ENCODE peak calls at places on chromosome 5, in five cellular contexts. One of them, this sample, is unnamed.

GRCh38 chr5:139708877-139709586 is 60.9 kb downstream of the CXXC5 start:
- DNase-seq in adrenal gland: peak; percentile 88
- DNase-seq in mesothelial cell of epicardium: no peak
- DNase-seq in hypothalamus: peak; percentile 54
- DNase-seq in left cardiac atrium: peak; percentile 70
- DNase-seq in this sample: no peak

GRCh38 chr5:146027746-146028145 is 77.6 kb downstream of the PLAC8L1 start:
- DNase-seq in adrenal gland: no peak
- DNase-seq in left cardiac atrium: no peak
- DNase-seq in mesothelial cell of epicardium: no peak
- DNase-seq in hypothalamus: no peak
- DNase-seq in this sample: no peak

GRCh38 chr5:158976035-158976434 is 123.7 kb downstream of the EBF1 start:
- DNase-seq in left cardiac atrium: no peak
- DNase-seq in adrenal gland: no peak
- DNase-seq in hypothalamus: no peak
- DNase-seq in mesothelial cell of epicardium: no peak
- DNase-seq in this sample: no peak

GRCh38 chr5:142716963-142717362 is 31.1 kb upstream of the FGF1 start:
- DNase-seq in hypothalamus: peak; percentile 77
- DNase-seq in left cardiac atrium: peak; percentile 62
- DNase-seq in mesothelial cell of epicardium: no peak
- DNase-seq in adrenal gland: peak; percentile 54
- DNase-seq in this sample: no peak

GRCh38 chr5:157608972-157609565 is 33.5 kb upstream of the ADAM19 start:
- DNase-seq in hypothalamus: no peak
- DNase-seq in left cardiac atrium: no peak
- DNase-seq in mesothelial cell of epicardium: no peak
- DNase-seq in adrenal gland: no peak
- DNase-seq in this sample: no peak

GRCh38 chr5:39623291-39623865 is 198.6 kb upstream of the DAB2 start:
- DNase-seq in hypothalamus: no peak
- DNase-seq in left cardiac atrium: no peak
- DNase-seq in mesothelial cell of epicardium: no peak
- DNase-seq in adrenal gland: no peak
- DNase-seq in this sample: no peak

GRCh38 chr5:151038292-151038745 is 17.9 kb downstream of the GPX3 start:
- DNase-seq in mesothelial cell of epicardium: no peak
- DNase-seq in hypothalamus: no peak
- DNase-seq in left cardiac atrium: no peak
- DNase-seq in adrenal gland: no peak
- DNase-seq in this sample: no peak

GRCh38 chr5:136054133-136054996 is 25.6 kb downstream of the TGFBI start:
- DNase-seq in adrenal gland: no peak
- DNase-seq in hypothalamus: no peak
- DNase-seq in mesothelial cell of epicardium: no peak
- DNase-seq in left cardiac atrium: no peak
- DNase-seq in this sample: no peak

GRCh38 chr5:8943301-8943700 is 602.6 kb downstream of the SEMA5A start:
- DNase-seq in hypothalamus: no peak
- DNase-seq in adrenal gland: no peak
- DNase-seq in left cardiac atrium: no peak
- DNase-seq in mesothelial cell of epicardium: no peak
- DNase-seq in this sample: no peak

GRCh38 chr5:17077447-17078233 is 139.8 kb upstream of the BASP1 start:
- DNase-seq in adrenal gland: no peak
- DNase-seq in mesothelial cell of epicardium: no peak
- DNase-seq in hypothalamus: no peak
- DNase-seq in left cardiac atrium: no peak
- DNase-seq in this sample: no peak

GRCh38 chr5:62593331-62593730 is 14.7 kb downstream of the LRRC70 start:
- DNase-seq in adrenal gland: no peak
- DNase-seq in hypothalamus: no peak
- DNase-seq in left cardiac atrium: no peak
- DNase-seq in mesothelial cell of epicardium: no peak
- DNase-seq in this sample: no peak

GRCh38 chr5:64074533-64074932 is 91.1 kb upstream of the RNF180 start:
- DNase-seq in left cardiac atrium: no peak
- DNase-seq in mesothelial cell of epicardium: no peak
- DNase-seq in hypothalamus: no peak
- DNase-seq in adrenal gland: no peak
- DNase-seq in this sample: no peak

GRCh38 chr5:74391410-74391809 is 249.1 kb downstream of the ENC1 start:
- DNase-seq in hypothalamus: no peak
- DNase-seq in mesothelial cell of epicardium: no peak
- DNase-seq in left cardiac atrium: no peak
- DNase-seq in adrenal gland: no peak
- DNase-seq in this sample: no peak

GRCh38 chr5:151196556-151197290 is 27.2 kb downstream of the CCDC69 start:
- DNase-seq in hypothalamus: no peak
- DNase-seq in adrenal gland: peak; percentile 67
- DNase-seq in mesothelial cell of epicardium: no peak
- DNase-seq in left cardiac atrium: no peak
- DNase-seq in this sample: no peak

GRCh38 chr5:172420215-172420934 is 34.0 kb downstream of the SH3PXD2B start:
- DNase-seq in hypothalamus: peak; percentile 62
- DNase-seq in mesothelial cell of epicardium: no peak
- DNase-seq in left cardiac atrium: peak; percentile 58
- DNase-seq in adrenal gland: peak; percentile 83
- DNase-seq in this sample: peak; percentile 60

GRCh38 chr5:145540375-145540774 is 294.8 kb downstream of the PRELID2 start:
- DNase-seq in mesothelial cell of epicardium: no peak
- DNase-seq in adrenal gland: no peak
- DNase-seq in left cardiac atrium: no peak
- DNase-seq in hypothalamus: no peak
- DNase-seq in this sample: no peak

GRCh38 chr5:112419596-112420110 is 576 bp upstream of the EPB41L4A start:
- DNase-seq in mesothelial cell of epicardium: peak; percentile 35
- DNase-seq in left cardiac atrium: peak; percentile 75
- DNase-seq in hypothalamus: peak; percentile 29
- DNase-seq in adrenal gland: peak; percentile 68
- DNase-seq in this sample: no peak

GRCh38 chr5:78260771-78261170 is 33.7 kb downstream of the AP3B1 start:
- DNase-seq in adrenal gland: no peak
- DNase-seq in left cardiac atrium: no peak
- DNase-seq in hypothalamus: no peak
- DNase-seq in mesothelial cell of epicardium: no peak
- DNase-seq in this sample: no peak

GRCh38 chr5:9927106-9927505 is 297.0 kb upstream of the TAS2R1 start:
- DNase-seq in adrenal gland: no peak
- DNase-seq in left cardiac atrium: no peak
- DNase-seq in mesothelial cell of epicardium: no peak
- DNase-seq in hypothalamus: no peak
- DNase-seq in this sample: no peak

GRCh38 chr5:66417681-66418248 is 178.4 kb upstream of the MAST4 start:
- DNase-seq in hypothalamus: no peak
- DNase-seq in mesothelial cell of epicardium: no peak
- DNase-seq in left cardiac atrium: no peak
- DNase-seq in adrenal gland: no peak
- DNase-seq in this sample: no peak

GRCh38 chr5:171570244-171570819 is 150.9 kb downstream of the FGF18 start:
- DNase-seq in mesothelial cell of epicardium: no peak
- DNase-seq in hypothalamus: no peak
- DNase-seq in left cardiac atrium: no peak
- DNase-seq in adrenal gland: no peak
- DNase-seq in this sample: no peak

GRCh38 chr5:125835293-125836172 is 587.7 kb upstream of the GRAMD2B start:
- DNase-seq in mesothelial cell of epicardium: no peak
- DNase-seq in left cardiac atrium: peak; percentile 38
- DNase-seq in adrenal gland: peak; percentile 49
- DNase-seq in hypothalamus: peak; percentile 58
- DNase-seq in this sample: no peak

GRCh38 chr5:149228610-149229297 is 42.9 kb upstream of the AFAP1L1 start:
- DNase-seq in adrenal gland: peak; percentile 56
- DNase-seq in mesothelial cell of epicardium: no peak
- DNase-seq in hypothalamus: peak; percentile 23
- DNase-seq in left cardiac atrium: peak; percentile 56
- DNase-seq in this sample: no peak

GRCh38 chr5:178527458-178528307 is 62.5 kb downstream of the COL23A1 start:
- DNase-seq in hypothalamus: no peak
- DNase-seq in mesothelial cell of epicardium: no peak
- DNase-seq in left cardiac atrium: peak; percentile 68
- DNase-seq in adrenal gland: no peak
- DNase-seq in this sample: no peak

GRCh38 chr5:4233671-4234070 is 638.0 kb downstream of the IRX1 start:
- DNase-seq in mesothelial cell of epicardium: no peak
- DNase-seq in adrenal gland: no peak
- DNase-seq in left cardiac atrium: no peak
- DNase-seq in hypothalamus: no peak
- DNase-seq in this sample: no peak

GRCh38 chr5:56376128-56376527 is 143.0 kb upstream of the ANKRD55 start:
- DNase-seq in hypothalamus: no peak
- DNase-seq in adrenal gland: no peak
- DNase-seq in mesothelial cell of epicardium: no peak
- DNase-seq in left cardiac atrium: no peak
- DNase-seq in this sample: no peak

GRCh38 chr5:95822408-95823240 is at the start of gene GLRX:
- DNase-seq in adrenal gland: peak; percentile 85
- DNase-seq in hypothalamus: peak; percentile 60
- DNase-seq in mesothelial cell of epicardium: no peak
- DNase-seq in left cardiac atrium: peak; percentile 76
- DNase-seq in this sample: no peak

GRCh38 chr5:153982206-153982605 is 56.5 kb downstream of the FAM114A2 start:
- DNase-seq in left cardiac atrium: no peak
- DNase-seq in mesothelial cell of epicardium: no peak
- DNase-seq in adrenal gland: no peak
- DNase-seq in hypothalamus: no peak
- DNase-seq in this sample: no peak

GRCh38 chr5:116626272-116626723 is 51.7 kb upstream of the SEMA6A start:
- DNase-seq in adrenal gland: peak; percentile 91
- DNase-seq in left cardiac atrium: peak; percentile 69
- DNase-seq in mesothelial cell of epicardium: peak; percentile 37
- DNase-seq in hypothalamus: peak; percentile 84
- DNase-seq in this sample: peak; percentile 9

GRCh38 chr5:142012186-142012785 is 541 bp downstream of the GNPDA1 start:
- DNase-seq in mesothelial cell of epicardium: no peak
- DNase-seq in adrenal gland: peak; percentile 68
- DNase-seq in hypothalamus: peak; percentile 44
- DNase-seq in left cardiac atrium: peak; percentile 58
- DNase-seq in this sample: no peak

This sample was measured in NCI-H1048.